ENCODE peak calls at places on chromosomes 5 and 9, in nine cellular contexts. A, Z, I, D, T, P, H, E and C are unnamed samples.

GRCh38 chr9:137157618-137158502 is 12.0 kb downstream of the LRRC26 start:
- DNase-seq in P (no peak), T (no peak), I (peak), Z (peak), E (no peak), A (no peak), H (no peak), D (no peak), C (no peak)

GRCh38 chr5:31941356-31941755 is 232.8 kb downstream of the GOLPH3 start:
- DNase-seq in P (no peak), H (no peak), T (no peak), E (no peak), A (no peak), I (no peak), D (no peak), Z (no peak), C (no peak)

GRCh38 chr5:56669534-56670483 is 145.5 kb upstream of the MAP3K1 start:
- DNase-seq in A (no peak), E (no peak), P (peak), Z (no peak), D (peak), H (peak), I (no peak), T (no peak), C (no peak)

GRCh38 chr5:43192558-43193170 is 639 bp downstream of the NIM1K start:
- DNase-seq in T (peak), P (peak), H (peak), E (peak), Z (peak), D (no peak), I (peak), A (peak), C (peak)

GRCh38 chr9:113581865-113582697 is 118.6 kb downstream of the RGS3 start:
- DNase-seq in A (peak), P (no peak), T (peak), H (peak), I (peak), E (peak), D (no peak), Z (no peak), C (peak)

GRCh38 chr9:125475385-125475784 is 213.8 kb downstream of the GAPVD1 start:
- DNase-seq in P (no peak), A (no peak), T (no peak), H (no peak), I (no peak), E (no peak), Z (no peak), D (no peak), C (no peak)

GRCh38 chr9:96256800-96257199 is 45.2 kb downstream of the HSD17B3 start:
- DNase-seq in I (no peak), T (no peak), H (peak), E (no peak), D (peak), A (no peak), P (no peak), Z (no peak), C (peak)

GRCh38 chr9:92350740-92351133 is 25.0 kb downstream of the CENPP start:
- DNase-seq in I (no peak), Z (no peak), P (no peak), H (no peak), T (no peak), A (no peak), D (no peak), E (no peak), C (no peak)

GRCh38 chr5:143153332-143154119 is 250.0 kb downstream of the NR3C1 start:
- DNase-seq in P (no peak), Z (no peak), T (no peak), I (peak), A (no peak), E (no peak), H (peak), D (no peak), C (peak)

GRCh38 chr5:90911169-90911568 is 352.6 kb downstream of the ADGRV1 start:
- DNase-seq in I (no peak), H (no peak), D (no peak), P (peak), Z (no peak), A (no peak), T (no peak), E (no peak), C (no peak)

GRCh38 chr5:32465076-32465475 is 20.5 kb upstream of the ZFR start:
- DNase-seq in Z (no peak), D (no peak), P (no peak), A (no peak), T (no peak), E (no peak), H (no peak), I (no peak), C (no peak)

GRCh38 chr9:97365634-97366033 is 46.3 kb upstream of the TDRD7 start:
- DNase-seq in I (no peak), T (no peak), D (no peak), E (no peak), A (no peak), P (no peak), H (no peak), Z (no peak), C (no peak)

GRCh38 chr9:106862946-106863740 is at the start of gene ZNF462:
- DNase-seq in P (peak), E (no peak), A (no peak), T (no peak), Z (peak), I (peak), D (peak), H (peak), C (peak)